ENCODE peak calls at places on chromosomes 3 and 15, in ten cellular contexts. O, J, Z, L, I, D, V, F, P and Y are unnamed samples.

GRCh38 chr15:28122038-28122949 is 23.2 kb upstream of the OCA2 start:
- DNase-seq in O (no peak), J (no peak), Z (no peak), L (no peak), I (no peak), D (no peak), V (no peak), F (no peak), P (no peak), Y (no peak)

GRCh38 chr3:173737167-173737808 is 339.7 kb downstream of the NLGN1 start:
- DNase-seq in O (no peak), J (no peak), Z (no peak), L (no peak), I (no peak), D (no peak), V (no peak), F (no peak), P (no peak), Y (no peak)

GRCh38 chr15:99454107-99454809 is 111.5 kb upstream of the MEF2A start:
- DNase-seq in O (no peak), J (no peak), Z (no peak), L (no peak), I (no peak), D (no peak), V (no peak), F (no peak), P (no peak), Y (no peak)

GRCh38 chr3:69321301-69321986 is 64.4 kb downstream of the FRMD4B start:
- DNase-seq in O (no peak), J (no peak), Z (no peak), L (no peak), I (no peak), D (no peak), V (no peak), F (no peak), P (no peak), Y (no peak)

GRCh38 chr3:20323307-20323927 is 137.4 kb upstream of the SGO1 start:
- DNase-seq in O (no peak), J (peak), Z (no peak), L (no peak), I (no peak), D (no peak), V (no peak), F (no peak), P (no peak), Y (no peak)

GRCh38 chr15:45719490-45719889 is 84.7 kb downstream of the SQOR start:
- DNase-seq in O (no peak), J (no peak), Z (no peak), L (peak), I (no peak), D (no peak), V (no peak), F (peak), P (no peak), Y (no peak)

GRCh38 chr3:16583551-16583950 is 21.7 kb downstream of the DAZL start:
- DNase-seq in O (no peak), J (no peak), Z (no peak), L (no peak), I (no peak), D (no peak), V (no peak), F (no peak), P (no peak), Y (no peak)

GRCh38 chr3:55879901-55880331 is 392.8 kb upstream of the WNT5A start:
- DNase-seq in O (no peak), J (no peak), Z (no peak), L (peak), I (no peak), D (no peak), V (no peak), F (peak), P (no peak), Y (no peak)

GRCh38 chr3:170383567-170383966 is 26.1 kb downstream of the SKIL start:
- DNase-seq in O (no peak), J (no peak), Z (no peak), L (no peak), I (peak), D (no peak), V (no peak), F (peak), P (no peak), Y (no peak)

GRCh38 chr15:70269331-70269911 is 171.7 kb upstream of the TLE3 start:
- DNase-seq in O (no peak), J (no peak), Z (no peak), L (no peak), I (no peak), D (no peak), V (no peak), F (no peak), P (no peak), Y (no peak)

GRCh38 chr3:69240651-69241578 is 118.5 kb upstream of the LMOD3 start:
- DNase-seq in O (no peak), J (no peak), Z (no peak), L (peak), I (no peak), D (no peak), V (no peak), F (no peak), P (no peak), Y (no peak)

GRCh38 chr3:140629351-140630137 is 48.3 kb upstream of the TRIM42 start:
- DNase-seq in O (no peak), J (peak), Z (no peak), L (peak), I (peak), D (no peak), V (no peak), F (peak), P (no peak), Y (no peak)

GRCh38 chr3:134699721-134700120 is 48.9 kb upstream of the KY start:
- DNase-seq in O (no peak), J (no peak), Z (no peak), L (no peak), I (no peak), D (no peak), V (no peak), F (no peak), P (no peak), Y (no peak)

GRCh38 chr15:25862469-25863066 is 559 bp downstream of the ATP10A start:
- DNase-seq in O (peak), J (peak), Z (no peak), L (no peak), I (no peak), D (no peak), V (no peak), F (no peak), P (no peak), Y (no peak)

GRCh38 chr15:40093224-40093842 is 15.3 kb downstream of the BMF start:
- DNase-seq in O (no peak), J (no peak), Z (no peak), L (peak), I (peak), D (no peak), V (no peak), F (peak), P (no peak), Y (no peak)

GRCh38 chr15:57920916-57921315 is 144.6 kb downstream of the ALDH1A2 start:
- DNase-seq in O (no peak), J (no peak), Z (no peak), L (peak), I (no peak), D (no peak), V (no peak), F (no peak), P (peak), Y (no peak)

GRCh38 chr15:34655198-34655770 is 71.8 kb upstream of the GOLGA8B start:
- DNase-seq in O (no peak), J (no peak), Z (no peak), L (no peak), I (no peak), D (no peak), V (no peak), F (no peak), P (no peak), Y (no peak)

GRCh38 chr15:100328796-100329195 is 13.0 kb downstream of the ADAMTS17 start:
- DNase-seq in O (no peak), J (no peak), Z (no peak), L (no peak), I (no peak), D (no peak), V (no peak), F (no peak), P (no peak), Y (no peak)

GRCh38 chr3:87987952-87988351 is 70.9 kb downstream of the CGGBP1 start:
- DNase-seq in O (no peak), J (no peak), Z (no peak), L (no peak), I (peak), D (no peak), V (no peak), F (no peak), P (no peak), Y (no peak)

GRCh38 chr3:133964547-133964946 is 65.2 kb downstream of the SLCO2A1 start:
- DNase-seq in O (no peak), J (peak), Z (no peak), L (no peak), I (no peak), D (no peak), V (no peak), F (no peak), P (no peak), Y (no peak)

GRCh38 chr15:78306176-78306774 is 6.9 kb upstream of the SKIC8 start:
- DNase-seq in O (no peak), J (peak), Z (no peak), L (peak), I (peak), D (no peak), V (no peak), F (peak), P (no peak), Y (no peak)

GRCh38 chr15:101288905-101289513 is 6.0 kb downstream of the SNRPA1 start:
- DNase-seq in O (no peak), J (peak), Z (no peak), L (peak), I (peak), D (no peak), V (no peak), F (peak), P (no peak), Y (no peak)

GRCh38 chr15:49045691-49046112 is 544 bp downstream of the SECISBP2L start:
- DNase-seq in O (peak), J (peak), Z (no peak), L (peak), I (peak), D (no peak), V (no peak), F (peak), P (no peak), Y (no peak)

GRCh38 chr3:97830627-97831026 is 8.8 kb downstream of the CRYBG3 start:
- DNase-seq in O (no peak), J (no peak), Z (no peak), L (no peak), I (no peak), D (no peak), V (no peak), F (no peak), P (no peak), Y (no peak)

GRCh38 chr3:48356419-48356818 is 15.6 kb upstream of the FBXW12 start:
- DNase-seq in O (no peak), J (no peak), Z (no peak), L (no peak), I (no peak), D (no peak), V (no peak), F (no peak), P (no peak), Y (no peak)

GRCh38 chr15:63553388-63553791 is 43.8 kb upstream of the FBXL22 start:
- DNase-seq in O (no peak), J (peak), Z (no peak), L (peak), I (peak), D (no peak), V (no peak), F (peak), P (no peak), Y (no peak)